ENCODE peak calls at places on chromosome 10, in seven cellular contexts. S, P, R, I, V, G and E are unnamed samples.

GRCh38 chr10:36266923-36267322 is 624.8 kb upstream of the FZD8 start:
- DNase-seq in V (peak; percentile 55), G (no peak), R (no peak), I (no peak), S (no peak), P (no peak), E (no peak)

GRCh38 chr10:132608511-132609195 is 71.1 kb downstream of the INPP5A start:
- DNase-seq in V (no peak), P (no peak), G (no peak), S (no peak), I (no peak), R (no peak), E (no peak)

GRCh38 chr10:105502076-105502475 is 861.0 kb downstream of the SORCS3 start:
- DNase-seq in S (no peak), R (no peak), P (no peak), V (no peak), G (no peak), I (no peak), E (no peak)

GRCh38 chr10:7566891-7567290 is 99.9 kb downstream of the ITIH5 start:
- DNase-seq in R (no peak), G (no peak), V (no peak), P (no peak), S (no peak), I (no peak), E (no peak)

GRCh38 chr10:101889256-101890210 is 45.9 kb upstream of the KCNIP2 start:
- DNase-seq in P (no peak), V (peak; percentile 61), R (peak; percentile 72), I (peak; percentile 39), G (peak; percentile 45), S (peak; percentile 43), E (peak; percentile 57)

GRCh38 chr10:114665406-114665805 is 7.3 kb upstream of the ABLIM1 start:
- DNase-seq in P (no peak), V (no peak), R (no peak), S (no peak), G (no peak), I (no peak), E (no peak)

GRCh38 chr10:119667562-119668328 is 16.6 kb downstream of the BAG3 start:
- DNase-seq in V (peak; percentile 99), R (no peak), S (peak; percentile 28), G (no peak), P (peak; percentile 94), I (peak; percentile 51), E (no peak)

GRCh38 chr10:47034511-47035051 is 123.4 kb downstream of the PTPN20 start:
- DNase-seq in R (no peak), V (no peak), P (no peak), I (no peak), G (no peak), S (no peak), E (no peak)

GRCh38 chr10:29691564-29692064 is 56.8 kb upstream of the SVIL start:
- DNase-seq in R (no peak), P (no peak), I (no peak), V (peak; percentile 70), S (no peak), G (no peak), E (no peak)

GRCh38 chr10:110395350-110396283 is 90.9 kb upstream of the SMNDC1 start:
- DNase-seq in S (no peak), I (no peak), P (peak; percentile 70), V (peak; percentile 89), G (no peak), R (peak; percentile 79), E (no peak)

GRCh38 chr10:60203993-60204618 is 185.6 kb downstream of the ANK3 start:
- DNase-seq in I (no peak), G (no peak), S (no peak), V (peak; percentile 6), P (no peak), R (no peak), E (no peak)

GRCh38 chr10:44969854-44970253 is 8.8 kb downstream of the DEPP1 start:
- DNase-seq in G (no peak), S (no peak), I (no peak), R (no peak), V (no peak), P (no peak), E (no peak)

GRCh38 chr10:368579-369255 is 233.5 kb downstream of the ZMYND11 start:
- DNase-seq in R (no peak), I (no peak), G (no peak), P (no peak), V (no peak), S (no peak), E (no peak)

GRCh38 chr10:95755511-95756004 is 405 bp upstream of the ENTPD1 start:
- DNase-seq in P (no peak), R (peak; percentile 66), V (peak; percentile 15), S (no peak), I (no peak), G (no peak), E (no peak)

GRCh38 chr10:77501152-77501845 is 136.3 kb downstream of the KCNMA1 start:
- DNase-seq in R (no peak), V (peak; percentile 97), I (peak; percentile 33), G (no peak), S (no peak), P (peak; percentile 81), E (peak; percentile 59)

GRCh38 chr10:14476641-14477407 is 146.1 kb upstream of the FRMD4A start:
- DNase-seq in V (peak; percentile 83), P (peak; percentile 62), G (no peak), S (no peak), R (no peak), I (no peak), E (no peak)

GRCh38 chr10:28975891-28976471 is 298.7 kb downstream of the BAMBI start:
- DNase-seq in S (peak; percentile 80), G (no peak), V (peak; percentile 65), P (no peak), R (no peak), I (no peak), E (no peak)

GRCh38 chr10:86489071-86489810 is 32.4 kb downstream of the WAPL start:
- DNase-seq in I (no peak), S (no peak), R (no peak), V (no peak), P (no peak), G (no peak), E (no peak)

GRCh38 chr10:16195178-16195769 is 241.5 kb upstream of the PTER start:
- DNase-seq in G (no peak), V (no peak), R (no peak), P (no peak), I (no peak), S (no peak), E (no peak)

GRCh38 chr10:78180306-78180705 is 146.6 kb downstream of the RPS24 start:
- DNase-seq in I (no peak), S (no peak), P (no peak), G (no peak), R (no peak), V (no peak), E (no peak)